ENCODE peak calls at places on chromosomes 11 and 22, in seven cellular contexts. D is transverse colon; A is CD4-positive, alpha-beta T cell; E is body of pancreas; J is stomach; H is psoas muscle; B is Calu3. S is an unnamed sample.

GRCh38 chr22:19176175-19176630 is 2.3 kb downstream of the SLC25A1 start:
- DNase-seq in H (peak; percentile 62), D (no peak), B (no peak), E (no peak), J (no peak), A (no peak), S (no peak)

GRCh38 chr11:1899100-1899499 is 7.4 kb upstream of the PRR33 start:
- DNase-seq in H (no peak), B (no peak), A (no peak), E (no peak), J (no peak), D (no peak), S (no peak)

GRCh38 chr11:106424111-106424510 is 346.6 kb downstream of the AASDHPPT start:
- DNase-seq in A (no peak), H (no peak), B (no peak), J (no peak), D (no peak), E (no peak), S (no peak)

GRCh38 chr11:95877288-95877687 is 46.6 kb downstream of the MTMR2 start:
- DNase-seq in J (no peak), B (no peak), A (no peak), H (no peak), D (no peak), E (no peak), S (no peak)

GRCh38 chr22:40326905-40327735 is 19.2 kb upstream of the ADSL start:
- DNase-seq in B (no peak), H (no peak), A (no peak), D (no peak), J (no peak), E (no peak), S (no peak)

GRCh38 chr22:28207281-28208030 is 288.4 kb upstream of the PITPNB start:
- DNase-seq in E (no peak), J (no peak), H (no peak), D (no peak), A (no peak), B (no peak), S (no peak)

GRCh38 chr11:69348414-69349235 is 54.7 kb downstream of the MYEOV start:
- DNase-seq in B (no peak), E (no peak), J (no peak), D (no peak), A (no peak), H (no peak), S (no peak)

GRCh38 chr22:32546935-32547334 is 72.3 kb downstream of the FBXO7 start:
- DNase-seq in E (no peak), D (no peak), A (no peak), H (no peak), J (no peak), B (no peak), S (no peak)

GRCh38 chr22:29517215-29517908 is 36.2 kb downstream of the THOC5 start:
- DNase-seq in B (no peak), J (peak; percentile 34), H (no peak), E (peak; percentile 35), A (no peak), D (no peak), S (no peak)

GRCh38 chr11:74311352-74311926 is at the start of gene P4HA3:
- DNase-seq in J (peak; percentile 77), H (peak; percentile 84), A (peak; percentile 14), B (peak; percentile 64), E (peak; percentile 71), D (peak; percentile 66), S (peak; percentile 75)

GRCh38 chr11:76663461-76663760 is 7.1 kb downstream of the LRRC32 start:
- DNase-seq in A (no peak), B (no peak), E (peak; percentile 6), D (peak; percentile 0), H (no peak), J (no peak), S (no peak)

GRCh38 chr11:38169286-38169685 is 1571.2 kb upstream of the RAG2 start:
- DNase-seq in B (no peak), D (no peak), A (no peak), E (no peak), J (no peak), H (no peak), S (no peak)

GRCh38 chr22:17264321-17265052 is 45.3 kb upstream of the ADA2 start:
- DNase-seq in E (no peak), B (no peak), J (no peak), A (no peak), D (no peak), H (peak; percentile 84), S (peak; percentile 74)

GRCh38 chr11:76276046-76276772 is 69.9 kb upstream of the WNT11 start:
- DNase-seq in J (no peak), D (no peak), H (no peak), B (no peak), A (no peak), E (no peak), S (no peak)

GRCh38 chr11:118214210-118214914 is 10.4 kb downstream of the JAML start:
- DNase-seq in A (no peak), E (no peak), B (no peak), J (no peak), H (no peak), D (no peak), S (no peak)

GRCh38 chr11:110317516-110317932 is 21.1 kb upstream of the RDX start:
- DNase-seq in J (no peak), D (no peak), H (no peak), B (no peak), A (no peak), E (no peak), S (no peak)

GRCh38 chr11:33598426-33599069 is 102.1 kb downstream of the C11orf91 start:
- DNase-seq in H (no peak), J (no peak), D (no peak), A (no peak), B (no peak), E (no peak), S (no peak)

GRCh38 chr11:64009234-64009633 is 23.0 kb downstream of the OTUB1 start:
- DNase-seq in E (no peak), B (no peak), H (no peak), J (no peak), D (no peak), A (no peak), S (no peak)

GRCh38 chr11:64006468-64006867 is 20.2 kb downstream of the OTUB1 start:
- DNase-seq in E (no peak), B (no peak), D (no peak), A (no peak), J (no peak), H (no peak), S (no peak)

GRCh38 chr11:64008283-64008931 is 22.2 kb downstream of the OTUB1 start:
- DNase-seq in E (no peak), J (no peak), D (no peak), H (no peak), B (no peak), A (no peak), S (no peak)

GRCh38 chr11:64007160-64007628 is 21.0 kb downstream of the OTUB1 start:
- DNase-seq in D (no peak), J (no peak), H (no peak), B (peak; percentile 35), A (no peak), E (no peak), S (no peak)

DNA sequence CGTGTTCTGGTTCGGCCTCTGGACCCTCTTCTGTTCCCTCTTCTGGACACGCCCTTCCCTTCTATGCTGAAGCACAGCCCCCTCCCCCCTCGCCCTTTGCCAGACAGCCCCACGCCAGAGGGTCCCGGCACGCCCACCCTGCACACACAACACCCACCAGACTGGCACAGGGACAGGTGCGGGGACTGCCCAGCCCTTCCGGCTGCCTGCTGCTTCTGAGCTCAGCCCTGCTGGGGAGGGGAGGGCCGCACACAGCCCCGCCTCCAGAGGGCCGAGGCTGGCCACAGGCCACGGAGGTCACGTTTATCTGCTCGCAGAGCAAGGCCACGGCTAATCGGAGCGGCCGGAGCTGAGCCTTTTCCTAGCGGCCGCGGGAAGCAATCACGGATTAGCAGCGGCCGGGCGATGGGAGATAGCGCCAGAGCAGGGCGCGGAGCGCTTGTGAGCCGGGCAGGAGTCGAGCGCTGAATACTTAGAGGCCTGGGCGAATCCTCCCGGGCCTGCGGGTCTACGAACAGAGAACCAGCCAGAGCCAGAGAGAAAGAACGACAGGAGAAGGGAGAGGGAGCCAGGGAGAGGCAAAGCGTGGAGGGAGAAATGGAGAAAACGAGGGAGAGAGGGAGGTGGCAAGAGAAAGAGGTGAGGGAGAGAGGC is 21.5 kb downstream of the OTUB1 start:
- DNase-seq in E (peak; percentile 89), B (peak; percentile 38), J (peak; percentile 91), H (peak; percentile 92), D (peak; percentile 65), A (no peak), S (peak; percentile 86)
- TF ChIP-seq CTCF in E (peak; percentile 15), B (no peak), J (no peak), H (peak; percentile 27), D (peak; percentile 29), A (no peak), S (peak; percentile 48)

DNA sequence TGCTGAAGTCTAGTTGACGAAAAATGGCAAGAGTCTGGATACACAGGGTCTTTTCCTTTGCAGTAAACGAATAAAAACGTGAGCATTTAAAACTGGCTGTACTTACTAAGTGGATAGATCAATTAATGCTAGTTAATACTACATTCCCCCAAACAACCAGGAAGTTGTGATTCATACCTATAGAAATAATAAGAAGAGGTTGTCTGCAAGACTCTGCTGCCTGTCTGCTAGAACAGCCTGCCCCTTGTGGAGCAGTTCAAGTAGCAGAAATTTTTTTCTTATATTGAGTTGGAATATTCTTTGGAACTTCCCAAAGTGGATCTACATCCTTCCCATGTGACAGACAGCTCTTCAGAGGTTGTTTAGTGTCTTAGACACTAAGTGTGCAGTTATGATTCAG is 86.8 kb downstream of the TEAD1 start:
- DNase-seq in A (no peak), H (no peak), J (no peak), D (no peak), B (peak; percentile 15), E (no peak), S (no peak)
- TF ChIP-seq CTCF in A (no peak), H (peak; percentile 21), J (no peak), D (peak; percentile 21), B (no peak), E (no peak), S (no peak)

GRCh38 chr11:100525197-100525596 is 161.9 kb upstream of the ARHGAP42 start:
- DNase-seq in B (no peak), A (no peak), H (no peak), E (no peak), D (no peak), J (no peak), S (no peak)

GRCh38 chr11:100528872-100529416 is 158.1 kb upstream of the ARHGAP42 start:
- DNase-seq in A (no peak), J (no peak), H (no peak), E (no peak), B (no peak), D (no peak), S (no peak)

DNA sequence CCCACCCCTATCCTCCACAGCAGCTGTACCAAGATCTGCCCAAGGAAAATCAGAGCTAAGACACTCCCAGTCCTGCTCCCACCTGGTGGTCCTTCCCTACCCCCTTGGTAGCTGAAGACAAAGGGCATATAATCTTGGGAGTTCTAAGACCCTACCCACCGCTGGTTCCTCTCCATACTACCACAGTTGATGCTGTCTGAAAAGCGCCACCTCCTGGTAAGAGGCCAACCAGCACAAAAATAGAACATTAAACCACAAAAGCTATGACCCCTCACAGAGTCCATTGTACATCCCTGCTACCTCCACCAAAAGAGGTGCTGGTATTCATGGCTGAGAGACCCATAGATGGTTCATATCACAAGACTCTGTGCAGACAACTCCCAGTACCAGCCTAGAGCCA is 161.5 kb upstream of the ARHGAP42 start:
- DNase-seq in E (no peak), J (no peak), A (no peak), B (no peak), H (no peak), D (no peak), S (no peak)
- TF ChIP-seq CTCF in E (no peak), J (no peak), A (no peak), B (peak; percentile 13), H (no peak), D (no peak), S (peak; percentile 32)

GRCh38 chr22:25880524-25880923 is 138.5 kb downstream of the MYO18B start:
- DNase-seq in H (no peak), D (no peak), B (peak; percentile 11), E (no peak), J (no peak), A (no peak), S (no peak)
- TF ChIP-seq CTCF in H (no peak), D (no peak), B (no peak), E (no peak), J (no peak), A (no peak), S (no peak)

S was measured in glutamatergic neuron.